ENCODE peak calls at places on chromosome 1, in seven cellular contexts. P is mesenchymal stem cell, W is H9, M is neuronal stem cell, B is H1, J is IMR-90, C is mesendoderm. K is an unnamed sample.

GRCh38 chr1:163291461-163291860 is 30.3 kb upstream of the NUF2 start:
- DNase-seq in C (no peak), M (no peak), B (no peak), P (no peak), W (no peak), J (no peak), K (no peak)

GRCh38 chr1:230407351-230407750 is 18.8 kb downstream of the PGBD5 start:
- DNase-seq in J (no peak), C (no peak), B (no peak), M (no peak), W (no peak), P (no peak), K (no peak)

GRCh38 chr1:231690072-231690471 is 63.5 kb downstream of the DISC1 start:
- DNase-seq in C (no peak), M (no peak), J (no peak), P (no peak), W (no peak), B (no peak), K (no peak)

GRCh38 chr1:203349757-203350522 is 982 bp downstream of the FMOD start:
- DNase-seq in W (no peak), J (no peak), M (no peak), C (no peak), B (no peak), P (no peak), K (no peak)

GRCh38 chr1:6473974-6474814 is 8.2 kb upstream of the TNFRSF25 start:
- DNase-seq in P (no peak), J (no peak), B (peak), C (no peak), M (no peak), W (no peak), K (peak)

GRCh38 chr1:155134858-155135415 is 715 bp upstream of the SLC50A1 start:
- DNase-seq in B (peak), W (peak), C (peak), J (peak), P (peak), M (peak), K (peak)

GRCh38 chr1:22717038-22717758 is 6.6 kb downstream of the EPHB2 start:
- DNase-seq in P (no peak), J (no peak), B (no peak), M (no peak), C (peak), W (no peak), K (no peak)

GRCh38 chr1:182617734-182618288 is 13.6 kb upstream of the RGS16 start:
- DNase-seq in B (no peak), J (peak), P (peak), M (no peak), W (no peak), C (peak), K (no peak)

GRCh38 chr1:89546082-89546889 is 21.7 kb downstream of the LRRC8B start:
- DNase-seq in C (no peak), W (no peak), B (no peak), P (no peak), M (no peak), J (peak), K (peak)

GRCh38 chr1:54973205-54973921 is 7.1 kb upstream of the TMEM61 start:
- DNase-seq in W (peak), B (no peak), C (peak), P (peak), M (peak), J (peak), K (peak)

GRCh38 chr1:163137556-163138265 is 65.0 kb downstream of the RGS5 start:
- DNase-seq in W (no peak), B (no peak), M (no peak), P (no peak), C (peak), J (no peak), K (no peak)

GRCh38 chr1:245621589-245621988 is 466.8 kb downstream of the KIF26B start:
- DNase-seq in B (no peak), P (no peak), C (peak), W (no peak), J (no peak), M (no peak), K (peak)

GRCh38 chr1:85611856-85612255 is 31.3 kb downstream of the CCN1 start:
- DNase-seq in P (peak), W (no peak), B (no peak), M (no peak), J (peak), C (peak), K (peak)

GRCh38 chr1:35316264-35316663 is 47.8 kb downstream of the ZMYM4 start:
- DNase-seq in M (no peak), P (peak), W (no peak), B (no peak), J (peak), C (no peak), K (no peak)

GRCh38 chr1:65247419-65248359 is 61.7 kb upstream of the DNAJC6 start:
- DNase-seq in P (peak), W (no peak), M (no peak), J (peak), C (no peak), B (no peak), K (peak)

GRCh38 chr1:93678966-93679480 is 2.6 kb downstream of the BCAR3 start:
- DNase-seq in B (no peak), J (no peak), M (no peak), W (no peak), C (peak), P (peak), K (peak)

GRCh38 chr1:37633950-37634553 is 640 bp downstream of the RSPO1 start:
- DNase-seq in M (no peak), J (no peak), B (peak), P (no peak), W (no peak), C (no peak), K (no peak)

GRCh38 chr1:211944733-211945500 is 90.4 kb downstream of the INTS7 start:
- DNase-seq in J (peak), M (no peak), P (peak), W (peak), B (no peak), C (peak), K (peak)

GRCh38 chr1:153566414-153567371 is 1.0 kb upstream of the S100A2 start:
- DNase-seq in M (peak), B (peak), W (peak), J (peak), P (peak), C (peak), K (peak)

GRCh38 chr1:228002792-228003191 is 4.0 kb upstream of the WNT3A start:
- DNase-seq in B (no peak), P (no peak), C (no peak), W (no peak), M (no peak), J (no peak), K (no peak)

GRCh38 chr1:180908084-180908765 is 4.5 kb upstream of the KIAA1614 start:
- DNase-seq in J (no peak), C (no peak), P (no peak), M (no peak), W (peak), B (peak), K (no peak)

GRCh38 chr1:180909005-180909414 is 3.7 kb upstream of the KIAA1614 start:
- DNase-seq in J (no peak), W (no peak), B (peak), C (no peak), M (no peak), P (no peak), K (no peak)

GRCh38 chr1:180907313-180908055 is 5.2 kb upstream of the KIAA1614 start:
- DNase-seq in M (no peak), J (no peak), B (peak), C (no peak), P (no peak), W (peak), K (no peak)

GRCh38 chr1:180911640-180912161 is 996 bp upstream of the KIAA1614 start:
- DNase-seq in M (no peak), B (no peak), P (peak), C (peak), J (peak), W (peak), K (peak)

DNA sequence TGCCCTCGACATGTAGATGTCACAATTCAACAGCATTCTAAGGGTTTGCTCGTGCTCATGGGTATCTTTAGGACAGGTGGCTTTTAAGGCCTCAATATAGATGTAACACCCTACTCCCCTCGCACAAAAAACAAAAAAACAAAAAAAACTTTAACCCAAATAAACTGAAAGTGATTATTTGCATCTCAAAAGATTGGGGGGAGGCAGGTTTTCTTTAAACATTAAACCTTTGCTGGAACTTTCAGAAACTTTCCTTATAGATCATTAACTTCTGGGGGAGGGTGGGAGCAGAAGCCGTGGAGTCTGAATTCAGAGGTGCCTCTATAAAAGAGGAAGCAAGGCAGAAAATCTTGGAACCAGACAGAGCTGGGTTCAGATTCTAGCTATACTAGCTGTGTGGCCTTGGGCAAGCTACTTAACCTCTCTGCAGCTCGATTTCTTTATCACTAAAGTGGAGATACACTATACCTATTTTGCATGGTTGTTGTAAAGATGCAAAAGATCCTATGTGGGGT is 3.2 kb upstream of the KIAA1614 start:
- DNase-seq in C (no peak), M (no peak), J (no peak), B (peak), W (no peak), P (no peak), K (no peak)
- H2BK120ac ChIP-seq in C (no peak), M (no peak), J (no peak), B (no peak), W (no peak), P (no peak), K (no peak)

GRCh38 chr1:171897304-171897703 is 56.0 kb downstream of the DNM3 start:
- DNase-seq in W (no peak), M (no peak), J (no peak), C (no peak), P (no peak), B (no peak), K (no peak)
- H2BK120ac ChIP-seq in W (no peak), M (no peak), J (no peak), C (no peak), P (no peak), B (no peak), K (no peak)

GRCh38 chr1:3930696-3931309 is 30.7 kb upstream of the C1orf174 start:
- DNase-seq in P (no peak), W (no peak), J (no peak), B (no peak), C (peak), M (no peak), K (no peak)

GRCh38 chr1:3932156-3932555 is 32.1 kb upstream of the C1orf174 start:
- DNase-seq in M (no peak), B (no peak), P (no peak), C (no peak), J (no peak), W (no peak), K (no peak)

GRCh38 chr1:3929122-3929521 is 29.1 kb upstream of the C1orf174 start:
- DNase-seq in B (no peak), J (no peak), M (no peak), C (peak), W (no peak), P (no peak), K (no peak)

GRCh38 chr1:3930282-3930681 is 30.2 kb upstream of the C1orf174 start:
- DNase-seq in J (no peak), M (no peak), W (no peak), P (no peak), B (no peak), C (peak), K (no peak)

GRCh38 chr1:3931310-3931700 is 31.2 kb upstream of the C1orf174 start:
- DNase-seq in M (no peak), B (no peak), P (no peak), C (no peak), J (no peak), W (no peak), K (no peak)
- H2BK120ac ChIP-seq in M (no peak), B (no peak), P (no peak), C (no peak), J (no peak), W (no peak), K (no peak)

GRCh38 chr1:51252366-51252765 is 16.3 kb downstream of the RNF11 start:
- DNase-seq in B (no peak), P (no peak), J (no peak), C (no peak), W (no peak), M (no peak), K (no peak)

GRCh38 chr1:51247022-51247421 is 10.9 kb downstream of the RNF11 start:
- DNase-seq in M (no peak), B (no peak), J (no peak), P (no peak), W (no peak), C (no peak), K (no peak)

GRCh38 chr1:51247499-51247898 is 11.4 kb downstream of the RNF11 start:
- DNase-seq in J (no peak), C (no peak), P (no peak), W (no peak), B (no peak), M (no peak), K (no peak)

GRCh38 chr1:51253691-51254090 is 17.6 kb downstream of the RNF11 start:
- DNase-seq in W (no peak), M (no peak), P (no peak), B (no peak), C (no peak), J (peak), K (no peak)

DNA sequence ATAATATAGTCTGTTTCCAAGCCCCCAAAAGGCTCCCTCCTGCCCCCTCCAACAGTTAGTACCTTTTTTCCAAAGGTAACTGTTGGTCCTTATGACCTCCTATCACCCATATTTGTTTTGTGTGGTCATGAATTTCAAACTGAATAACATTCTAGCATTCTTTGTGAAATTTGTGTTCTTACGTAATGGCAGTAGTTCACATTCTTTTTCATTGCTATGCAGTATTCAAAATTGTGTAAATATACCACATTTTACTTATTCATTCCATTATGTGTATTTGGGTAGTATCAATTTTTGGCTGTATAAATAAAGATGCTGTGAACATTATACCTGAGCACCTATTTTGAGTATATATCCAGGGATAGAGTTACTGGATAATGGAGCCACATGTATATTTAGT is 13.4 kb downstream of the RNF11 start:
- DNase-seq in P (no peak), B (no peak), M (no peak), C (no peak), W (no peak), J (no peak), K (no peak)
- H2BK120ac ChIP-seq in P (no peak), B (no peak), M (no peak), C (no peak), W (no peak), J (no peak), K (no peak)

DNA sequence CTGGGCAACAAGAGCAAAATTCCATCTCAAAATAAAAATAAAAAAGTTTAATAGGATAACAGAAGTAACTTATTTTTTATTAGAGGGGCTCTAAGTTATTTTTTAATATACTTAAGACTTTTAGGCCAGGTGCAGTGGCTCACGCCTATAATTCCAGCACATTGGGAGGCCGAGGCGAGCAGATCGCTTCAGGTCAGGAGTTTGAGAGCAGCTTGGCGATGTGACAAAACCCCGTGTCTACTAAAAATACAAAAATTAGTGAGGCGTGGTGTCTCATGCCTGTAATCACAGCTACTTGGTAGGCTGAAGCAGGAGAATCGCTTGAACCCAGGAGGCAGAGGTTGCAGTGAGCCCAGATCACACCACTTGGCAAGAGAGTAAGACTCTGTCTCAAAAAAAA is 180.5 kb upstream of the NR5A2 start:
- DNase-seq in W (no peak), M (no peak), P (no peak), B (no peak), J (no peak), C (no peak), K (no peak)
- H2BK120ac ChIP-seq in W (no peak), M (no peak), P (no peak), B (no peak), J (no peak), C (no peak), K (no peak)

DNA sequence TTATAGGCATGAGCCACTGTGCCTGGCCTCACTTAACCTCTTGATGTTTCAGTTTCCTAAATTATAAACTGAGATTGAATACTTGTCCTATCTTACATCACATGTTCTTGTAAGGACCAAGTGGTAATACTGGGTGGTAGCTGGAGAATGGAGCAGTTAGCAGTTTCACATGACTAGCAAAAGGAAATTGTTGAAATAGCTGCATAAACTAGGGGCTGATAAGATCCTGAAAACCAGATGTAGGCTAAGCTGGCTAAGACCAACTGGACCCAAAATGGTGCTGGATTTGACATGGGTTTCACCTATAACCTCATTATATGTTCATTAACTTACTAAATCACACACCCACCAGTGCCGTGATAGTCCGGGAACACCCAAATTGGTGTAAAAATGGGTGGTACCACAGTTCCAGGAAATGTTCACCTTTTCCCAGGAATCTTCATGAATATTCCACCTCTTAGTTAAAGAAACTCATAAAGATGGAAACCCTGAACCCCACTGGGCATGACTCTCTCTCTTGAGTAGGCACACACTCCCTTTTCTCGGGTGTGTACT is at the start of gene PAPPA2:
- DNase-seq in C (peak), J (no peak), P (no peak), W (no peak), M (no peak), B (no peak), K (peak)
- H2BK120ac ChIP-seq in C (peak), J (no peak), P (no peak), W (no peak), M (no peak), B (no peak), K (no peak)

GRCh38 chr1:12511128-12511484 is 106.9 kb downstream of the DHRS3 start:
- DNase-seq in W (no peak), P (no peak), M (no peak), C (peak), B (no peak), J (no peak), K (no peak)

GRCh38 chr1:12511516-12512468 is 106.2 kb downstream of the DHRS3 start:
- DNase-seq in J (peak), B (no peak), M (no peak), C (peak), P (peak), W (no peak), K (no peak)

GRCh38 chr1:12514597-12514996 is 103.4 kb downstream of the DHRS3 start:
- DNase-seq in M (no peak), J (no peak), B (no peak), C (no peak), W (no peak), P (no peak), K (no peak)

GRCh38 chr1:12515234-12515633 is 102.8 kb downstream of the DHRS3 start:
- DNase-seq in J (no peak), W (no peak), B (no peak), M (no peak), P (no peak), C (no peak), K (no peak)

GRCh38 chr1:12513176-12513575 is 104.8 kb downstream of the DHRS3 start:
- DNase-seq in M (no peak), W (no peak), J (no peak), B (no peak), P (no peak), C (no peak), K (no peak)
- H2BK120ac ChIP-seq in M (no peak), W (no peak), J (no peak), B (no peak), P (no peak), C (no peak), K (no peak)

GRCh38 chr1:44339731-44340130 is 15.3 kb downstream of the ERI3 start:
- DNase-seq in J (no peak), P (no peak), B (no peak), W (no peak), C (peak), M (no peak), K (no peak)
- H2BK120ac ChIP-seq in J (no peak), P (no peak), B (no peak), W (no peak), C (no peak), M (no peak), K (no peak)

GRCh38 chr1:214360525-214361164 is 79.7 kb downstream of the SMYD2 start:
- DNase-seq in W (no peak), M (no peak), B (no peak), P (no peak), C (no peak), J (no peak), K (no peak)
- H2BK120ac ChIP-seq in W (no peak), M (no peak), B (no peak), P (no peak), C (no peak), J (no peak), K (no peak)

GRCh38 chr1:189693140-189693539 is 784.5 kb downstream of the BRINP3 start:
- DNase-seq in M (no peak), J (no peak), P (no peak), B (no peak), C (peak), W (no peak), K (no peak)
- H2BK120ac ChIP-seq in M (no peak), J (no peak), P (no peak), B (no peak), C (no peak), W (no peak), K (no peak)